ENCODE peak calls at places on chromosomes 13 and 19, in eight cellular contexts. Q, O, R, F, W, X, Z and G are unnamed samples. For H3K4me1, the result is how much of the 10 kb centered on the place peaks cover.

GRCh38 chr13:112752711-112753541 is 63.1 kb downstream of the ATP11A start:
- DNase-seq in Z (no peak), X (peak), O (no peak), W (no peak), F (no peak), R (no peak), Q (no peak), G (no peak)

GRCh38 chr13:66225071-66225470 is 1005.1 kb downstream of the PCDH9 start:
- DNase-seq in Q (no peak), W (no peak), Z (no peak), F (no peak), X (no peak), R (peak), O (no peak), G (no peak)

GRCh38 chr13:45500492-45501174 is 35.9 kb downstream of the COG3 start:
- DNase-seq in Z (no peak), W (no peak), F (no peak), O (no peak), X (no peak), R (no peak), Q (no peak), G (no peak)

GRCh38 chr13:51058461-51059167 is 52.5 kb downstream of the C13orf42 start:
- DNase-seq in Z (no peak), O (no peak), Q (no peak), W (no peak), F (no peak), X (no peak), R (peak), G (no peak)

GRCh38 chr13:113026391-113026910 is 57.4 kb downstream of the MCF2L start:
- DNase-seq in X (no peak), Z (no peak), F (no peak), R (no peak), W (no peak), O (no peak), Q (peak), G (no peak)

GRCh38 chr13:32905063-32905863 is 111.0 kb upstream of the KL start:
- DNase-seq in X (no peak), O (no peak), Z (no peak), W (no peak), F (no peak), R (no peak), Q (no peak), G (no peak)

GRCh38 chr13:96822900-96823299 is 171.4 kb downstream of the OXGR1 start:
- DNase-seq in R (peak), Z (no peak), O (no peak), X (no peak), Q (no peak), F (peak), W (no peak), G (no peak)

GRCh38 chr13:112233256-112233655 is 142.9 kb upstream of the SPACA7 start:
- DNase-seq in Q (no peak), W (no peak), X (no peak), R (no peak), Z (peak), F (no peak), O (no peak), G (no peak)

GRCh38 chr13:98985591-98985990 is 7.7 kb upstream of the DOCK9 start:
- DNase-seq in Q (no peak), X (no peak), F (no peak), O (no peak), Z (no peak), W (no peak), R (no peak), G (no peak)

GRCh38 chr13:98267080-98267912 is 90.2 kb upstream of the RNF113B start:
- DNase-seq in F (peak), Z (no peak), Q (no peak), R (no peak), O (no peak), W (no peak), X (no peak), G (no peak)

GRCh38 chr19:35908977-35909683 is 1.0 kb upstream of the TYROBP start:
- DNase-seq in F (peak), O (peak), R (no peak), W (no peak), Q (peak), Z (peak), X (peak), G (no peak)

GRCh38 chr13:46170687-46171086 is 11.3 kb downstream of the LCP1 start:
- DNase-seq in Z (no peak), Q (no peak), R (no peak), X (no peak), O (no peak), W (no peak), F (no peak), G (no peak)

GRCh38 chr19:18029617-18030338 is 21.8 kb downstream of the ARRDC2 start:
- DNase-seq in W (no peak), F (peak), Z (no peak), X (peak), Q (no peak), R (no peak), O (no peak), G (no peak)

GRCh38 chr19:7540761-7541480 is 5.4 kb downstream of the PNPLA6 start:
- DNase-seq in Z (no peak), W (no peak), R (peak), F (no peak), O (no peak), Q (no peak), X (no peak), G (peak)

GRCh38 chr13:98297043-98297442 is 120.0 kb upstream of the RNF113B start:
- DNase-seq in W (no peak), O (no peak), Q (no peak), X (no peak), F (no peak), R (no peak), Z (no peak), G (no peak)

GRCh38 chr19:16371540-16371986 is 46.9 kb downstream of the KLF2 start:
- DNase-seq in O (peak), Z (no peak), R (no peak), Q (peak), W (no peak), F (peak), X (peak), G (no peak)

GRCh38 chr19:13095393-13095784 is 7.3 kb downstream of the LYL1 start:
- DNase-seq in X (no peak), R (peak), Z (no peak), W (no peak), O (no peak), F (no peak), Q (no peak), G (peak)

GRCh38 chr13:112897956-112898785 is 70.8 kb upstream of the MCF2L start:
- DNase-seq in O (peak), F (no peak), R (no peak), Z (peak), X (peak), Q (no peak), W (no peak), G (peak)

GRCh38 chr19:33445752-33446070 is 72.2 kb downstream of the CEBPG start:
- DNase-seq in W (no peak), F (no peak), X (peak), O (peak), R (no peak), Q (no peak), Z (peak), G (peak)

GRCh38 chr19:51565583-51565982 is 5.5 kb upstream of the ZNF175 start:
- DNase-seq in Q (no peak), F (no peak), Z (no peak), W (no peak), X (no peak), O (no peak), R (no peak), G (no peak)

GRCh38 chr13:112254061-112254818 is 121.9 kb upstream of the SPACA7 start:
- DNase-seq in R (no peak), F (no peak), O (no peak), Q (no peak), Z (no peak), X (no peak), W (no peak), G (no peak)

GRCh38 chr13:113393226-113393571 is 29.3 kb upstream of the GRTP1 start:
- DNase-seq in F (no peak), Z (peak), Q (no peak), X (no peak), W (no peak), O (no peak), R (no peak), G (no peak)

GRCh38 chr19:5114713-5115112 is 145.8 kb downstream of the KDM4B start:
- DNase-seq in R (no peak), Z (no peak), F (no peak), O (peak), W (no peak), Q (no peak), X (no peak), G (no peak)

GRCh38 chr13:110559429-110559943 is 2.0 kb downstream of the RAB20 start:
- DNase-seq in O (peak), W (no peak), Q (peak), X (no peak), Z (peak), R (no peak), F (peak), G (no peak)

GRCh38 chr19:8526345-8527062 is 12.5 kb upstream of the ZNF414 start:
- DNase-seq in O (peak), Z (peak), Q (peak), X (peak), F (peak), W (peak), R (peak), G (peak)

GRCh38 chr19:48741222-48741999 is 1.0 kb upstream of the RASIP1 start:
- DNase-seq in O (peak), X (peak), F (peak), W (no peak), Z (no peak), Q (peak), R (peak), G (no peak)

GRCh38 chr19:43532571-43532961 is 422 bp upstream of the ZNF575 start:
- DNase-seq in R (no peak), Z (peak), W (no peak), F (peak), O (no peak), X (peak), Q (peak), G (no peak)

GRCh38 chr19:49421039-49421877 is 2.0 kb downstream of the PTH2 start:
- DNase-seq in Z (no peak), F (peak), R (peak), W (no peak), X (peak), Q (peak), O (peak), G (no peak)

GRCh38 chr19:5314012-5314906 is 26.4 kb downstream of the PTPRS start:
- DNase-seq in O (no peak), W (no peak), F (peak), R (no peak), Z (no peak), Q (no peak), X (no peak), G (no peak)

GRCh38 chr19:3366104-3366760 is at the start of gene NFIC:
- DNase-seq in W (no peak), O (peak), F (peak), X (peak), Q (peak), R (peak), Z (peak), G (peak)

GRCh38 chr19:3364501-3364858 is 1.9 kb upstream of the NFIC start:
- DNase-seq in F (no peak), R (no peak), Q (no peak), W (no peak), O (no peak), Z (no peak), X (no peak), G (no peak)

GRCh38 chr19:3365093-3365446 is 1.3 kb upstream of the NFIC start:
- DNase-seq in W (no peak), O (no peak), R (no peak), Q (no peak), F (no peak), X (no peak), Z (no peak), G (no peak)

GRCh38 chr19:3366761-3367571 is 583 bp downstream of the NFIC start:
- DNase-seq in F (peak), Z (peak), O (peak), X (peak), W (no peak), R (peak), Q (peak), G (no peak)

GRCh38 chr19:3365447-3366103 is 808 bp upstream of the NFIC start:
- DNase-seq in F (peak), X (peak), R (no peak), Q (peak), Z (peak), O (peak), W (no peak), G (no peak)
- H3K4me1 ChIP-seq in F (under half), X (under half), R (under half), Q (half or more), Z (half or more), O (half or more), W (under half), G (under half)

GRCh38 chr19:14475251-14476073 is at the start of gene PTGER1:
- DNase-seq in O (no peak), X (no peak), F (no peak), R (peak), W (no peak), Z (no peak), Q (no peak), G (peak)
- H3K4me3 ChIP-seq in O (peak), X (peak), F (no peak), R (peak), W (peak), Z (no peak), Q (no peak), G (no peak)

DNA sequence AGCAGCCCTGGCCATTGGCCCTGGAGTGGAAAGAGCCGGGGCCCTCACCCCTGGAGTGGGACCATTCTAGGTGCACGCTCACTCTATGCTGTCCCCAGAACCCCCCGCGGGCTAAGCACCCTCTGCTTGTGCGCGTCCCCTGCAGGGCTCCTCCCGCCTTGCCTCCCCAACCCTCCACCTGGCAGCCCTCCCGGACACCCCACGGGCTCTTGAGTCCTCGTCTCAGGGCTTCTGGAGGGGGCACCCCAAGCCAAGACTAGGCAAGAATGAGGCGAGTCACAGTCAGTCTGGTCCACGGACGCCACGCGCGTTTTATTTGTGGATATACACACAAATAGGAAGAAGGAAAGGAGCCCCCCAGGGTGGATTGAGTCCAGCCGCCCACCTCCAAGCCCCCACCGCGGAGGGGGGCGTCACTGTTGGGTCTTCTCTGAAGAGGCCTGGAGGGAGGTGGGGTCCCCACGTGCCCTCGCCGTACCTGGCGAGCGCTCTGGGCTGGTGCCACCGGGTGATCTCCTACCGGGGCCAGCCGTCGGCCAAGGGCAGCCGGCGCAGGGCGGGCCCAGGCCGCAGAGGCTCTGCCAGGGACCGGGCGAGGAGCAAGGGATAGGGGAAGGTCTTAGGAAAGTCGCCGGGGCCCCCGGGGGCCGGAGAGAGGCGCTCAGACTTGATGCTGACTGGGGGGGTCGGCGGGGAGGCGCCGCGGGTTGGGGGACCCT is 7.2 kb upstream of the TMEM161A start:
- DNase-seq in R (no peak), Z (no peak), F (no peak), W (no peak), X (no peak), Q (no peak), O (no peak), G (no peak)
- TF ChIP-seq CTCF in R (no peak), Z (no peak), F (no peak), W (no peak), X (no peak), Q (no peak), O (no peak), G (no peak)

GRCh38 chr19:801030-801860 is 4.0 kb downstream of the PTBP1 start:
- DNase-seq in Q (peak), O (peak), Z (peak), F (peak), X (peak), R (no peak), W (peak), G (no peak)
- H3K4me1 ChIP-seq in Q (half or more), O (half or more), Z (half or more), F (under half), X (under half), R (under half), W (under half), G (under half)

DNA sequence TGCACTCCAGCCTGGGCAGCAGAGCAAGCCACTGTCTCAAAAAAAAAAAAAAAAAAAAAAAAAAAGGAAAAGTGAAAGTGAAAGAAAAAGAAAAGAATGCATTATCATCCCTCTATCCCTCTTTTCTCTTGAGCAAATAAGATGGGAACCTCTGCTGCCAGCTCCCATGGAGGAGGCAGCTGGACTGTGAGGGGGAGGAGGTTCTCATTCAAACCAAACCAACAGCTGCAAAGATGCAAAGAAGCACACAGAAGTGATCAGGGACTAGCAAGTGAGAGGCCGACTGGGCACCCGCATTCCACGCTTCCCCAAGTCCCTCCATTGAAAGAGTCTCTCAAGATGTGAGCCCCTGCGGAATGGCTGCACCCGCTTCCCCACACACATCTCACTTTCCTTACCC is 63.5 kb downstream of the TSHZ3 start:
- DNase-seq in X (no peak), F (peak), Z (no peak), O (no peak), W (no peak), R (peak), Q (no peak), G (no peak)
- H3K4me3 ChIP-seq in X (no peak), F (peak), Z (peak), O (no peak), W (no peak), R (no peak), Q (peak), G (no peak)

DNA sequence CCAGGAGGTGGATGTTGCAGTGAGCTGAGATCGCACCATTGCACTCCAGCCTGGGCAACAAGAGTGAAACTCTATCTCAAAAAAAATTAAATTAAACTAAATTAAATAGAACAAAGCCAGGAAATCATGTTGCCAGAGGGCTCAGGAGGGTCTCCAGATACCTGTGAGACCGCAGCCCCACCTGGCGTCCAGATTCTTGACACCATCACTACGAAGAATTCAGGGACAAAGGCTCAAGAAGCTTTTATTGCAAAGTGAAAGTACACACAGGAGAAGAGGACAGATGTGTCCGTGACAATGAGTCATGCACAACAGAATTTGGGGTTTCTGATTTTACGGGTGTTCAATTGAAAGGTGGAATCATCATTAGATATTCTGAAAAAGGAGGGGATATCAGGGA is 76.6 kb downstream of the STOML3 start:
- DNase-seq in X (no peak), F (no peak), O (no peak), Z (no peak), Q (no peak), W (no peak), R (no peak), G (no peak)
- TF ChIP-seq CTCF in X (no peak), F (no peak), O (no peak), Z (no peak), Q (no peak), W (no peak), R (no peak), G (no peak)

GRCh38 chr13:20831254-20831653 is 57.5 kb upstream of the EEF1AKMT1 start:
- DNase-seq in O (no peak), Z (no peak), Q (no peak), X (no peak), W (no peak), R (no peak), F (no peak), G (no peak)
- H3K4me1 ChIP-seq in O (under half), Z (under half), Q (under half), X (under half), W (under half), R (under half), F (under half), G (under half)

GRCh38 chr13:39370048-39370447 is 232.9 kb downstream of the LHFPL6 start:
- DNase-seq in W (no peak), R (no peak), Q (no peak), O (no peak), F (no peak), X (no peak), Z (no peak), G (no peak)
- H3K4me3 ChIP-seq in W (peak), R (no peak), Q (no peak), O (no peak), F (no peak), X (no peak), Z (no peak), G (no peak)